ENCODE peak calls at places on chromosome 13, in ten cellular contexts. O is psoas muscle, H is heart right ventricle, S is IMR-90, A is testis, B is uterus, F is PC-9, G is neuronal stem cell, M is small intestine, Y is colonic mucosa. D is an unnamed sample. For H3K4me1 and H3K36me3, the result is how much of the 10 kb centered on the place peaks cover.

GRCh38 chr13:33376212-33376611 is 90.7 kb upstream of the STARD13 start:
- DNase-seq in B (no peak), G (no peak), H (no peak), O (no peak), F (no peak), S (no peak), A (no peak), M (no peak), Y (no peak), D (no peak)

GRCh38 chr13:94710881-94711560 is 1.3 kb downstream of the SOX21 start:
- DNase-seq in F (no peak), M (no peak), O (no peak), Y (no peak), H (no peak), S (no peak), B (no peak), A (no peak), G (no peak), D (no peak)

GRCh38 chr13:63843766-63844699 is 2428.4 kb upstream of the PCDH20 start:
- DNase-seq in A (no peak), H (no peak), Y (no peak), G (no peak), M (no peak), B (no peak), F (no peak), S (no peak), O (no peak), D (no peak)

GRCh38 chr13:100817897-100818296 is 143.3 kb upstream of the TMTC4 start:
- DNase-seq in F (no peak), M (no peak), B (no peak), A (no peak), H (no peak), S (no peak), O (no peak), Y (no peak), G (no peak), D (no peak)

GRCh38 chr13:30140973-30141372 is 166.4 kb downstream of the KATNAL1 start:
- DNase-seq in M (no peak), Y (no peak), H (no peak), A (no peak), G (no peak), S (no peak), O (no peak), B (no peak), F (no peak), D (no peak)

GRCh38 chr13:30743319-30744055 is 8.1 kb downstream of the ALOX5AP start:
- DNase-seq in A (peak), B (peak), F (peak), H (no peak), M (peak), G (no peak), Y (peak), O (peak), S (peak), D (peak)

GRCh38 chr13:51323824-51324511 is 15.5 kb upstream of the SERPINE3 start:
- DNase-seq in O (no peak), A (no peak), B (no peak), H (no peak), M (peak), Y (no peak), F (no peak), S (no peak), G (no peak), D (no peak)

GRCh38 chr13:102309110-102309509 is 92.7 kb downstream of the FGF14 start:
- DNase-seq in H (no peak), Y (no peak), S (no peak), F (no peak), A (no peak), B (no peak), O (no peak), M (no peak), G (no peak), D (no peak)

GRCh38 chr13:91630916-91631315 is 232.5 kb downstream of the GPC5 start:
- DNase-seq in F (no peak), M (no peak), H (no peak), G (no peak), A (no peak), B (no peak), O (no peak), S (no peak), Y (no peak), D (no peak)

GRCh38 chr13:28636078-28636477 is 22.9 kb upstream of the POMP start:
- DNase-seq in A (no peak), Y (no peak), S (peak), H (no peak), M (no peak), B (no peak), G (no peak), F (no peak), O (no peak), D (no peak)

GRCh38 chr13:31962661-31963345 is 68.8 kb upstream of the FRY start:
- DNase-seq in Y (no peak), M (no peak), B (no peak), O (no peak), F (no peak), A (no peak), H (no peak), G (no peak), S (peak), D (no peak)

GRCh38 chr13:33280923-33281322 is 4.6 kb downstream of the STARD13 start:
- DNase-seq in F (no peak), M (no peak), S (peak), O (no peak), G (no peak), Y (no peak), H (no peak), B (no peak), A (no peak), D (no peak)

GRCh38 chr13:44402902-44403719 is 29.5 kb downstream of the SERP2 start:
- DNase-seq in F (peak), H (no peak), G (no peak), A (no peak), M (peak), S (no peak), B (no peak), O (no peak), Y (peak), D (no peak)

GRCh38 chr13:106033634-106034033 is 501.8 kb downstream of the EFNB2 start:
- DNase-seq in S (peak), B (no peak), Y (no peak), H (no peak), A (no peak), F (peak), O (no peak), M (no peak), G (no peak), D (no peak)

GRCh38 chr13:63910406-63910957 is 2494.8 kb upstream of the PCDH20 start:
- DNase-seq in B (no peak), O (no peak), M (no peak), G (peak), F (no peak), S (peak), A (peak), Y (no peak), H (no peak), D (no peak)

GRCh38 chr13:89212186-89212585 is 1541.0 kb downstream of the SLITRK5 start:
- DNase-seq in A (no peak), Y (no peak), S (no peak), G (no peak), M (no peak), F (no peak), B (no peak), H (no peak), O (no peak), D (no peak)

GRCh38 chr13:30708541-30708940 is 26.8 kb upstream of the ALOX5AP start:
- DNase-seq in A (no peak), Y (no peak), G (no peak), O (no peak), B (no peak), F (no peak), M (no peak), S (peak), H (no peak), D (no peak)

GRCh38 chr13:113273856-113274590 is 23.0 kb upstream of the LAMP1 start:
- DNase-seq in B (no peak), S (peak), A (no peak), Y (no peak), M (no peak), H (no peak), G (no peak), F (no peak), O (no peak), D (no peak)

GRCh38 chr13:22800726-22801401 is 379.9 kb upstream of the SGCG start:
- DNase-seq in G (no peak), F (no peak), A (peak), S (peak), O (no peak), Y (peak), M (peak), B (no peak), H (no peak), D (no peak)

GRCh38 chr13:75585153-75585552 is 35.6 kb downstream of the UCHL3 start:
- DNase-seq in S (no peak), Y (no peak), A (no peak), B (no peak), H (no peak), G (no peak), F (no peak), M (no peak), O (no peak), D (no peak)

GRCh38 chr13:41916173-41916954 is 44.5 kb downstream of the VWA8 start:
- DNase-seq in S (peak), O (no peak), G (no peak), B (no peak), F (no peak), Y (no peak), M (peak), A (no peak), H (no peak), D (no peak)

GRCh38 chr13:75481176-75482069 is 546 bp downstream of the TBC1D4 start:
- DNase-seq in O (peak), H (peak), B (peak), Y (peak), G (peak), M (peak), A (peak), F (no peak), S (no peak), D (no peak)

GRCh38 chr13:33728271-33729037 is 89.5 kb upstream of the RFC3 start:
- DNase-seq in H (peak), Y (no peak), B (no peak), S (no peak), F (no peak), A (no peak), M (peak), O (peak), G (no peak), D (no peak)

GRCh38 chr13:40420160-40420740 is 246.2 kb downstream of the FOXO1 start:
- DNase-seq in O (no peak), B (no peak), S (no peak), F (no peak), M (no peak), A (no peak), Y (no peak), H (no peak), G (no peak), D (no peak)

GRCh38 chr13:27147530-27148170 is 24.0 kb downstream of the USP12 start:
- DNase-seq in F (no peak), S (peak), A (no peak), H (no peak), M (no peak), Y (no peak), O (no peak), G (no peak), B (no peak), D (no peak)

GRCh38 chr13:27151798-27152599 is 19.6 kb downstream of the USP12 start:
- DNase-seq in M (peak), F (no peak), G (no peak), S (peak), A (no peak), Y (no peak), O (no peak), B (no peak), H (no peak), D (no peak)

GRCh38 chr13:27148900-27149299 is 22.7 kb downstream of the USP12 start:
- DNase-seq in Y (no peak), S (no peak), B (no peak), F (no peak), O (no peak), H (no peak), G (no peak), M (no peak), A (no peak), D (no peak)

DNA sequence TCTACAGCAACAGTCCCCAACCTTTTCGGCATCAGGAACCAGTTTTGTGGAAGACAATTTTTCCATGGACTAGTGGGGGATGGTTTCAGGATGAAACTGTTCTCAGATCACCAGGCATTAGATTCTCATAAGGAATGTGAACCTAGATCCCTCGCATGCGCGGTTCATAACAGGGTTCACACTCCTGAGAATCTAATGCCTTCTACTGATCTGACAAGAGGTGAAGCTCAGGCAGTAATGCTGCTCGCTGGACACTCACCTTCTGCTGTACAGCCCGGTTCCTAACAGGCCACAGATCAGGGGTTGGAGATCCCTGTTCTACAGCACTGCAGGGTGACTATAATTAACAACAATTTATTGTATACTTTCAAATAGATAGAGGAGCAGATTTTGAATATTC is 21.9 kb downstream of the USP12 start:
- DNase-seq in F (no peak), A (no peak), B (no peak), G (no peak), S (no peak), M (no peak), Y (no peak), O (no peak), H (no peak), D (no peak)
- H3K27ac ChIP-seq in F (no peak), A (no peak), B (no peak), G (no peak), S (no peak), M (no peak), Y (no peak), O (no peak), H (no peak), D (no peak)

DNA sequence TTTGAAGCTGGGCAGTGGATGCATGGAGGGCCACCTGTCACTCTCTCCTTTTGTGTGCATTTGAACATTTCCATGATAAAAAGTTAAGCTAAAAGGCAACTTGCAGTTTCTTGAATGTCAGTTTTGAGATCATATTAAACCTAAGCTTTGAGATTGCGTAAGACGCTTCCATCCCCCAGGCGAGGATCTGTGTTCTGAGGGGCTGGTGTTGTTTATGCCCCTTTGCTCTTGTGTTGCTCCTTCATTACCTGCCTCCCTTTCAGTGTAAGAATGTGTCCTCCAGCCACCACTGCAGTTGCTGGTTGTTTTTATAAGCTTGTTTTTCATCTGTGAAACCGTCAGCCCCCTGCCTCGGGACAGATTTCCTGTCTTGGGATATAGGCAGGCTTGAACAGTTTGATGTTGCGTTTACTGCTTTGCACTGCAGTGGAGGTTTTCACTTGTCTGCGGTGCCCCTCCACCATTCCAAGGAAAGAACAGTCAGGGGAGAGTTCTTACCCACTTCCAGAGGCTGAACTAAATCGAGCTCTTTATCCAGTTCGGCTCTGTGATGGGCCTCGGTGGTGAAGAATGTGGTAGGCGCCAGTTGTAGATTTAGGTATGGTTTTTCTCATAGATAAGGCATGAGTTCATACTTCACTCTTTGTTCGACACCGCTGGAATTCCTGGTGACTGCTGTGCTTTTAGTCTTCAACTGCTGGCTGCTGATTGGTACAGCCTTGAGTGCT is 96.8 kb downstream of the ARHGEF7 start:
- DNase-seq in H (no peak), G (no peak), A (no peak), B (no peak), Y (no peak), F (no peak), O (no peak), S (peak), M (no peak), D (no peak)
- H3K4me1 ChIP-seq in H (half or more), G (under half), A (under half), B (under half), Y (under half), F (under half), O (half or more), S (under half), M (under half), D (half or more)

GRCh38 chr13:98731925-98732324 is 20.5 kb downstream of the SLC15A1 start:
- DNase-seq in S (no peak), M (peak), A (no peak), H (no peak), B (no peak), Y (no peak), O (no peak), G (no peak), F (no peak), D (no peak)
- H3K36me3 ChIP-seq in S (under half), M (under half), A (under half), H (under half), B (under half), Y (under half), O (under half), G (under half), F (under half), D (under half)

GRCh38 chr13:110300090-110300815 is 6.7 kb downstream of the COL4A1 start:
- DNase-seq in M (no peak), A (no peak), O (no peak), B (no peak), H (no peak), Y (no peak), G (no peak), F (no peak), S (peak), D (no peak)
- H3K27ac ChIP-seq in M (no peak), A (no peak), O (no peak), B (peak), H (peak), Y (no peak), G (no peak), F (no peak), S (peak), D (peak)

GRCh38 chr13:99722931-99723330 is 221.7 kb downstream of the TM9SF2 start:
- DNase-seq in O (no peak), G (no peak), H (no peak), M (peak), Y (no peak), B (no peak), A (no peak), S (no peak), F (no peak), D (no peak)
- H3K4me1 ChIP-seq in O (under half), G (under half), H (under half), M (under half), Y (under half), B (under half), A (under half), S (under half), F (under half), D (under half)